ENCODE peak calls at places on chromosomes 1 and 21, in seven cellular contexts. N is small intestine; Q is activated naive CD8-positive, alpha-beta T cell treated with anti-CD3 and anti-CD28 coated beads for 36 hours; M is GM13977; K is AG08396; V is DMS53; U is HEK293T. L is an unnamed sample.

GRCh38 chr1:24290933-24291487 is 28.1 kb upstream of the GRHL3 start:
- DNase-seq in N (no peak), Q (no peak), M (no peak), K (no peak), V (no peak), U (no peak), L (no peak)

GRCh38 chr1:65292861-65293593 is 16.3 kb upstream of the DNAJC6 start:
- DNase-seq in N (no peak), Q (no peak), M (no peak), K (no peak), V (no peak), U (no peak), L (no peak)

GRCh38 chr1:33161061-33161681 is 20.7 kb downstream of the TRIM62 start:
- DNase-seq in N (no peak), Q (no peak), M (no peak), K (no peak), V (no peak), U (peak; percentile 79), L (no peak)

GRCh38 chr1:52140633-52141512 is 1.0 kb upstream of the ZFYVE9 start:
- DNase-seq in N (peak; percentile 47), Q (no peak), M (no peak), K (no peak), V (peak; percentile 44), U (no peak), L (no peak)

GRCh38 chr21:44364151-44365053 is 11.0 kb downstream of the TRPM2 start:
- DNase-seq in N (no peak), Q (no peak), M (no peak), K (no peak), V (no peak), U (no peak), L (no peak)

GRCh38 chr1:173478099-173478555 is 992 bp downstream of the PRDX6 start:
- DNase-seq in N (peak; percentile 59), Q (no peak), M (peak; percentile 20), K (peak; percentile 67), V (peak; percentile 51), U (peak; percentile 48), L (peak; percentile 75)

GRCh38 chr1:198271467-198271866 is 114.7 kb downstream of the NEK7 start:
- DNase-seq in N (peak; percentile 63), Q (no peak), M (no peak), K (no peak), V (no peak), U (no peak), L (no peak)

GRCh38 chr1:6954596-6954995 is 169.3 kb downstream of the CAMTA1 start:
- DNase-seq in N (no peak), Q (no peak), M (no peak), K (no peak), V (no peak), U (no peak), L (no peak)

GRCh38 chr1:151056149-151056548 is 3.3 kb downstream of the CDC42SE1 start:
- DNase-seq in N (peak; percentile 47), Q (no peak), M (no peak), K (no peak), V (no peak), U (no peak), L (no peak)

GRCh38 chr1:175169305-175170018 is 23.1 kb downstream of the KIAA0040 start:
- DNase-seq in N (peak; percentile 44), Q (no peak), M (no peak), K (no peak), V (peak; percentile 79), U (no peak), L (peak; percentile 68)

GRCh38 chr1:42266253-42267135 is 68.5 kb downstream of the FOXJ3 start:
- DNase-seq in N (no peak), Q (no peak), M (no peak), K (no peak), V (peak; percentile 38), U (no peak), L (peak; percentile 74)

GRCh38 chr1:168190284-168190884 is 11.6 kb downstream of the TIPRL start:
- DNase-seq in N (no peak), Q (no peak), M (no peak), K (no peak), V (no peak), U (no peak), L (no peak)

GRCh38 chr21:43994085-43994484 is 18.0 kb upstream of the TRAPPC10 start:
- DNase-seq in N (peak; percentile 32), Q (no peak), M (no peak), K (no peak), V (no peak), U (no peak), L (no peak)

GRCh38 chr1:206866062-206866461 is 639 bp downstream of the IL20 start:
- DNase-seq in N (no peak), Q (no peak), M (no peak), K (no peak), V (no peak), U (no peak), L (peak; percentile 35)

GRCh38 chr21:32624726-32625125 is 12.5 kb upstream of the CFAP298 start:
- DNase-seq in N (no peak), Q (no peak), M (peak; percentile 32), K (no peak), V (no peak), U (no peak), L (peak; percentile 97)

GRCh38 chr1:212699104-212699838 is 369 bp downstream of the BATF3 start:
- DNase-seq in N (peak; percentile 49), Q (peak; percentile 77), M (peak; percentile 72), K (peak; percentile 80), V (peak; percentile 92), U (peak; percentile 82), L (peak; percentile 52)

GRCh38 chr1:154768456-154769125 is 101.5 kb downstream of the KCNN3 start:
- DNase-seq in N (no peak), Q (no peak), M (no peak), K (no peak), V (no peak), U (no peak), L (peak; percentile 20)

GRCh38 chr1:94020764-94021579 is 100.0 kb downstream of the ABCA4 start:
- DNase-seq in N (no peak), Q (no peak), M (no peak), K (peak; percentile 56), V (no peak), U (no peak), L (peak; percentile 95)

GRCh38 chr1:6447818-6448748 is 17.9 kb downstream of the TNFRSF25 start:
- DNase-seq in N (no peak), Q (no peak), M (no peak), K (no peak), V (peak; percentile 96), U (no peak), L (no peak)

GRCh38 chr1:100567062-100567461 is 29.1 kb downstream of the GPR88 start:
- DNase-seq in N (no peak), Q (no peak), M (no peak), K (no peak), V (no peak), U (no peak), L (no peak)

GRCh38 chr1:232831895-232832294 is 26.7 kb downstream of the MAP10 start:
- DNase-seq in N (no peak), Q (no peak), M (no peak), K (no peak), V (no peak), U (no peak), L (no peak)

GRCh38 chr1:89757532-89757931 is 63.3 kb upstream of the LRRC8D start:
- DNase-seq in N (peak; percentile 18), Q (peak; percentile 63), M (no peak), K (no peak), V (no peak), U (no peak), L (peak; percentile 17)

GRCh38 chr1:174726167-174726879 is 273.4 kb upstream of the CACYBP start:
- DNase-seq in N (peak; percentile 72), Q (no peak), M (peak; percentile 26), K (peak; percentile 9), V (peak; percentile 65), U (peak; percentile 10), L (peak; percentile 37)

GRCh38 chr1:24119489-24119858 is 7.5 kb upstream of the MYOM3 start:
- DNase-seq in N (no peak), Q (no peak), M (no peak), K (no peak), V (no peak), U (no peak), L (no peak)

GRCh38 chr1:234731371-234732085 is 121.5 kb upstream of the IRF2BP2 start:
- DNase-seq in N (no peak), Q (peak; percentile 57), M (peak; percentile 85), K (peak; percentile 67), V (peak; percentile 32), U (no peak), L (peak; percentile 93)

GRCh38 chr21:34199121-34199910 is 125.9 kb downstream of the MRPS6 start:
- DNase-seq in N (no peak), Q (no peak), M (no peak), K (no peak), V (peak; percentile 6), U (no peak), L (no peak)

GRCh38 chr21:34807881-34808568 is 139.2 kb downstream of the CLIC6 start:
- DNase-seq in N (no peak), Q (peak; percentile 67), M (no peak), K (peak; percentile 79), V (no peak), U (no peak), L (peak; percentile 97)

GRCh38 chr1:184482113-184482512 is 95.3 kb downstream of the C1orf21 start:
- DNase-seq in N (no peak), Q (no peak), M (no peak), K (no peak), V (no peak), U (no peak), L (no peak)

GRCh38 chr1:21468597-21468996 is 28.7 kb downstream of the NBPF3 start:
- DNase-seq in N (peak; percentile 9), Q (no peak), M (peak; percentile 21), K (no peak), V (peak; percentile 14), U (no peak), L (no peak)

GRCh38 chr1:182260516-182260915 is 131.1 kb downstream of the GLUL start:
- DNase-seq in N (no peak), Q (no peak), M (no peak), K (no peak), V (no peak), U (no peak), L (peak; percentile 14)

GRCh38 chr1:45230537-45230936 is 24.1 kb upstream of the ZSWIM5 start:
- DNase-seq in N (peak; percentile 66), Q (no peak), M (no peak), K (no peak), V (peak; percentile 31), U (no peak), L (no peak)

GRCh38 chr1:21232044-21232443 is 55.3 kb upstream of the EIF4G3 start:
- DNase-seq in N (peak; percentile 64), Q (no peak), M (peak; percentile 66), K (peak; percentile 69), V (peak; percentile 68), U (peak; percentile 76), L (peak; percentile 70)